ENCODE peak calls at places on chromosomes 4 and X, in six cellular contexts. X is fibroblast of lung, B is keratinocyte, L is mammary epithelial cell, R is neural progenitor cell, H is MM.1S. Y is an unnamed sample.

GRCh38 chr4:81499840-81500239 is 28.1 kb upstream of the RASGEF1B start:
- DNase-seq in X (no peak), B (no peak), L (no peak), R (peak; percentile 69), H (no peak), Y (no peak)

GRCh38 chr4:170259631-170260153 is 169.9 kb upstream of the AADAT start:
- DNase-seq in X (peak; percentile 52), B (peak; percentile 92), L (peak; percentile 88), R (peak; percentile 98), H (peak; percentile 92), Y (peak; percentile 34)

GRCh38 chrX:115233497-115234219 is at the start of gene LRCH2:
- DNase-seq in X (no peak), B (no peak), L (no peak), R (peak; percentile 86), H (no peak), Y (peak; percentile 47)

GRCh38 chr4:164731827-164732474 is 22.0 kb upstream of the SMIM31 start:
- DNase-seq in X (peak; percentile 52), B (no peak), L (peak; percentile 15), R (peak; percentile 59), H (peak; percentile 40), Y (peak; percentile 46)

GRCh38 chrX:133638285-133638684 is 223.0 kb upstream of the GPC4 start:
- DNase-seq in X (peak; percentile 45), B (no peak), L (peak; percentile 69), R (no peak), H (no peak), Y (no peak)

GRCh38 chrX:147602297-147602696 is 309.4 kb upstream of the FMR1 start:
- DNase-seq in X (no peak), B (no peak), L (no peak), R (peak; percentile 3), H (no peak), Y (no peak)

GRCh38 chr4:186915816-186916215 is 192.2 kb upstream of the FAT1 start:
- DNase-seq in X (no peak), B (no peak), L (peak; percentile 51), R (no peak), H (no peak), Y (no peak)

GRCh38 chr4:69965628-69966027 is at the start of gene CSN2:
- DNase-seq in X (no peak), B (no peak), L (no peak), R (no peak), H (no peak), Y (no peak)

GRCh38 chrX:53288173-53288572 is 6.8 kb upstream of the IQSEC2 start:
- DNase-seq in X (peak; percentile 11), B (no peak), L (no peak), R (peak; percentile 84), H (no peak), Y (no peak)

GRCh38 chr4:105145913-105146285 is 777 bp upstream of the TET2 start:
- DNase-seq in X (no peak), B (no peak), L (no peak), R (peak; percentile 49), H (no peak), Y (peak; percentile 15)

GRCh38 chr4:39825090-39825489 is 127.2 kb downstream of the UBE2K start:
- DNase-seq in X (no peak), B (no peak), L (no peak), R (no peak), H (no peak), Y (no peak)
- H3K9ac ChIP-seq in X (no peak overlapping the region), B (no peak overlapping the region), L (no peak overlapping the region), R (no peak overlapping the region), H (no peak overlapping the region), Y (no peak overlapping the region)

GRCh38 chr4:1331591-1332353 is 15.2 kb upstream of the UVSSA start:
- DNase-seq in X (no peak), B (no peak), L (no peak), R (no peak), H (no peak), Y (no peak)

GRCh38 chr4:1328267-1329155 is 18.5 kb upstream of the UVSSA start:
- DNase-seq in X (no peak), B (no peak), L (no peak), R (no peak), H (no peak), Y (no peak)

GRCh38 chr4:1327526-1328266 is 19.3 kb upstream of the UVSSA start:
- DNase-seq in X (no peak), B (no peak), L (no peak), R (no peak), H (no peak), Y (no peak)

GRCh38 chr4:1330761-1331590 is 16.0 kb upstream of the UVSSA start:
- DNase-seq in X (no peak), B (no peak), L (no peak), R (no peak), H (no peak), Y (no peak)

GRCh38 chr4:1329408-1330371 is 17.3 kb upstream of the UVSSA start:
- DNase-seq in X (peak; percentile 9), B (no peak), L (peak; percentile 94), R (no peak), H (no peak), Y (no peak)
- H3K36me3 ChIP-seq in X (peaks cover 32% of the 10 kb centered on the region), B (peaks cover 40% of the 10 kb centered on the region), L (peaks cover 16% of the 10 kb centered on the region), R (no peaks in the 10 kb centered on the region), H (no peaks in the 10 kb centered on the region), Y (peaks cover 41% of the 10 kb centered on the region)

DNA sequence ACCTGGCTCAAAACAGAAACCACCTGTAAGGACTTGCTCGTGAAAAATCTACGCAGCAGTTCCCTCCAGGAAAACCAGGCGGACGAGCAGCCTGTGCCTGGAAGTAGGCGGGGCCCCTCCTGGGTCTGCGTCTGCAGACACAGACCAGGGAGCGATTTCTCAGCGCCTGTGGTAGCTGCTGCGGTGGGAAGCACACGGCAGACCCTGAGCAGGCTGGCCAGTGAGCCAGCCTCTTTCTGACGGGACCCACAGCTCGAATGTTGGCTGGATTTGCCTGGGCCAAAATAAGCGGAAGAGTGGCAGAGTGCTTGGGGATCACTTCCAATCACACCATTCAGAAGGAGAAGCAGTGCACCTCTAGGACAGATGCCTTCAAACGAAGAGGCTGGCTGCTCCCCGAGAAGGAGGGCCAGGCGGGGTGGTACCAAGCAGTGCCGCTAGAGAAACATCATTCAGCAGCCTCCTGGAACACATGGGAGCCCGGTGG is 86.0 kb downstream of the GATB start:
- DNase-seq in X (peak; percentile 35), B (peak; percentile 26), L (peak; percentile 69), R (peak; percentile 73), H (no peak), Y (peak; percentile 54)
- TF ChIP-seq CTCF in X (peak; percentile 7), B (peak; percentile 21), L (no peak), R (no peak), H (no peak), Y (no peak)

GRCh38 chr4:24322986-24323385 is 261.4 kb downstream of the DHX15 start:
- DNase-seq in X (no peak), B (no peak), L (no peak), R (no peak), H (no peak), Y (no peak)

GRCh38 chr4:24322517-24322916 is 261.8 kb downstream of the DHX15 start:
- DNase-seq in X (peak; percentile 22), B (peak; percentile 28), L (no peak), R (no peak), H (no peak), Y (no peak)

GRCh38 chr4:24328711-24329110 is 255.6 kb downstream of the DHX15 start:
- DNase-seq in X (no peak), B (no peak), L (no peak), R (peak; percentile 76), H (no peak), Y (no peak)

GRCh38 chr4:24330198-24330972 is 254.0 kb downstream of the DHX15 start:
- DNase-seq in X (no peak), B (no peak), L (no peak), R (no peak), H (no peak), Y (no peak)

GRCh38 chr4:24328300-24328699 is 256.1 kb downstream of the DHX15 start:
- DNase-seq in X (no peak), B (no peak), L (no peak), R (no peak), H (no peak), Y (no peak)
- H3K9ac ChIP-seq in X (no peak overlapping the region), B (no peak overlapping the region), L (no peak overlapping the region), R (no peak overlapping the region), H (no peak overlapping the region), Y (no peak overlapping the region)

DNA sequence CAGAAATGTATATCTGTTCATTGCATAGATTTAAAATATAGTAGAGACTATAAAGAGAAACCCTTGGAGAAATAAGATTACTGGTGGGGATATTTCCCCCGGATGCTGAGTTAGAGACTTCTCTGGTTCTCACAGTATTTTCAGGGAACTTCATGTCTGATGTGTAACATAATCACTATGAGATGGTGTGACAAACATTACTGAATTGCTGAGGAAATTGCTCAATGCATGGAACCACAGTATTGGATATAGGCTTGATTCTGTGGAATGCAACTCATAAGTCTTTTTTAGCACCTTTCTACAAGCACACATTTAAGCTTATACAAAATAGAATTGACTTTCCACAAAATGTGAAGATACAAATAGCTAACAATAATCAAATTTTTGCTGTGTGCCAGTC is 152.7 kb downstream of the SOWAHB start:
- DNase-seq in X (peak; percentile 76), B (no peak), L (no peak), R (no peak), H (no peak), Y (no peak)
- H3K36me3 ChIP-seq in X (peaks cover 2% of the 10 kb centered on the region), B (peaks cover 3% of the 10 kb centered on the region), L (peaks cover 11% of the 10 kb centered on the region), R (no peaks in the 10 kb centered on the region), H (peaks cover 3% of the 10 kb centered on the region), Y (no peaks in the 10 kb centered on the region)

DNA sequence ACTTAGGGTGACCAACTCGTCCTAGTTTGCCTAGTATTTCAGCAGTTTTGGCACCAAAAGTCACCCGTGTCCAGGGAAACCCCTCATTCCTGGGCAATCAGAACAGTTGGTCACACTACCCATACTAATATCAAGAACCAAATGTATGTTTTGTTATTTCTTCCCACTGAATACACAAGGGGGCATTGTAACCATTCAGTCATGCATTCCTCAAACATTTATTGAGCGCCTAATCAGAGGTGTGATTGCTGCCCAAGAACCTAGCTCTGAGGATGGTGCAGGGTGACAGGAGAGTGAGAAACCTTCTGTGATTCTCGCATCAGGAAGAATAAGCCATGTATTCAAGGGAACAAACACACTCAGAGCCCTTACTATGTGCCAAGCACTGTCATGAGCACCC is 69.8 kb upstream of the RAI2 start:
- DNase-seq in X (no peak), B (no peak), L (no peak), R (no peak), H (no peak), Y (no peak)
- TF ChIP-seq CTCF in X (no peak), B (no peak), L (no peak), R (no peak), H (no peak), Y (no peak)